ENCODE peak calls at places on chromosomes 1 and 21, in five cellular contexts. X, H, B, P and N are unnamed samples.

GRCh38 chr1:41657101-41657500 is 172.6 kb upstream of the EDN2 start:
- DNase-seq in X (no peak), H (no peak), B (peak), P (no peak), N (no peak)

GRCh38 chr21:45332415-45332814 is 44.7 kb upstream of the POFUT2 start:
- DNase-seq in X (no peak), H (no peak), B (no peak), P (no peak), N (no peak)

GRCh38 chr1:209354111-209354839 is 229.2 kb upstream of the CAMK1G start:
- DNase-seq in X (peak), H (peak), B (peak), P (peak), N (peak)

GRCh38 chr1:978835-979743 is 2.8 kb downstream of the PERM1 start:
- DNase-seq in X (no peak), H (no peak), B (no peak), P (no peak), N (no peak)

GRCh38 chr21:35792569-35792968 is 267.8 kb downstream of the SETD4 start:
- DNase-seq in X (no peak), H (no peak), B (no peak), P (no peak), N (no peak)

GRCh38 chr1:180269848-180270766 is 40.0 kb downstream of the LHX4 start:
- DNase-seq in X (no peak), H (peak), B (no peak), P (no peak), N (peak)

GRCh38 chr1:67749844-67750689 is 65.1 kb downstream of the GADD45A start:
- DNase-seq in X (no peak), H (peak), B (no peak), P (no peak), N (peak)

GRCh38 chr1:167789501-167789900 is 67.7 kb downstream of the MPZL1 start:
- DNase-seq in X (no peak), H (no peak), B (no peak), P (no peak), N (no peak)

GRCh38 chr1:119046429-119047039 is 58.4 kb upstream of the TBX15 start:
- DNase-seq in X (no peak), H (no peak), B (no peak), P (no peak), N (no peak)

GRCh38 chr21:45050786-45051489 is 23.4 kb upstream of the ADARB1 start:
- DNase-seq in X (no peak), H (peak), B (no peak), P (peak), N (no peak)

GRCh38 chr21:38853421-38853919 is 47.7 kb downstream of the ETS2 start:
- DNase-seq in X (no peak), H (peak), B (no peak), P (peak), N (no peak)

GRCh38 chr1:218809625-218810024 is 364.1 kb upstream of the LYPLAL1 start:
- DNase-seq in X (no peak), H (no peak), B (no peak), P (no peak), N (no peak)